ENCODE peak calls at places on chromosomes 2 and 18, in seven cellular contexts. H, P, J, V, Y, B and W are unnamed samples.

GRCh38 chr2:38164881-38165280 is 88.9 kb upstream of the CYP1B1 start:
- DNase-seq in V (no peak), Y (no peak), H (no peak), P (no peak), J (no peak), B (no peak), W (no peak)

GRCh38 chr18:28127228-28127627 is 49.7 kb downstream of the CDH2 start:
- DNase-seq in Y (no peak), J (no peak), B (no peak), H (no peak), V (no peak), P (no peak), W (no peak)

GRCh38 chr2:142675398-142675797 is 202.1 kb upstream of the KYNU start:
- DNase-seq in B (peak; percentile 20), J (no peak), H (peak; percentile 9), Y (no peak), P (no peak), V (no peak), W (no peak)

GRCh38 chr2:69594341-69594740 is 49.2 kb downstream of the AAK1 start:
- DNase-seq in H (peak; percentile 31), B (peak; percentile 67), J (no peak), V (no peak), Y (no peak), P (no peak), W (peak; percentile 52)

GRCh38 chr2:8511868-8512612 is 169.8 kb upstream of the ID2 start:
- DNase-seq in Y (no peak), H (peak; percentile 8), P (no peak), B (peak; percentile 66), J (peak; percentile 72), V (no peak), W (peak; percentile 16)

GRCh38 chr2:27312152-27312551 is 3.9 kb upstream of the UCN start:
- DNase-seq in B (no peak), J (no peak), H (no peak), V (no peak), Y (no peak), P (no peak), W (no peak)

GRCh38 chr2:21467910-21468309 is 344.1 kb downstream of the TDRD15 start:
- DNase-seq in B (peak; percentile 76), H (peak; percentile 8), V (no peak), P (no peak), Y (no peak), J (no peak), W (no peak)

GRCh38 chr2:218607436-218608115 is at the start of gene PLCD4:
- DNase-seq in B (peak; percentile 66), H (peak; percentile 75), V (no peak), P (peak; percentile 80), Y (no peak), J (no peak), W (peak; percentile 69)

GRCh38 chr2:127064642-127065250 is 42.2 kb downstream of the BIN1 start:
- DNase-seq in P (no peak), V (peak; percentile 87), Y (peak; percentile 20), B (peak; percentile 91), J (peak; percentile 99), H (peak; percentile 97), W (peak; percentile 92)

GRCh38 chr18:6054443-6054842 is 159.1 kb upstream of the TMEM200C start:
- DNase-seq in P (no peak), B (no peak), J (no peak), H (no peak), V (no peak), Y (no peak), W (no peak)

GRCh38 chr2:191321861-191322662 is 76.9 kb downstream of the MYO1B start:
- DNase-seq in B (peak; percentile 77), V (peak; percentile 21), P (no peak), H (peak; percentile 84), Y (no peak), J (peak; percentile 64), W (peak; percentile 39)

GRCh38 chr2:144349674-144350073 is 170.2 kb downstream of the ZEB2 start:
- DNase-seq in V (no peak), H (no peak), B (no peak), Y (no peak), J (no peak), P (no peak), W (no peak)

GRCh38 chr2:221676566-221677172 is 104.6 kb upstream of the EPHA4 start:
- DNase-seq in J (no peak), B (no peak), V (no peak), P (no peak), H (no peak), Y (no peak), W (no peak)

GRCh38 chr2:14517731-14518130 is 114.8 kb upstream of the LRATD1 start:
- DNase-seq in Y (no peak), J (no peak), V (no peak), P (no peak), H (no peak), B (no peak), W (no peak)

GRCh38 chr2:240247241-240247867 is 106.9 kb upstream of the OTOS start:
- DNase-seq in Y (no peak), J (no peak), P (no peak), H (no peak), V (no peak), B (no peak), W (no peak)

GRCh38 chr2:6645672-6646071 is 220.0 kb downstream of the CMPK2 start:
- DNase-seq in P (no peak), J (no peak), V (no peak), Y (no peak), H (no peak), B (no peak), W (no peak)

GRCh38 chr2:236679906-236680305 is 110.3 kb downstream of the ACKR3 start:
- DNase-seq in Y (no peak), J (no peak), P (no peak), B (peak; percentile 26), H (no peak), V (no peak), W (no peak)

GRCh38 chr2:65437392-65438135 is 5.2 kb upstream of the SPRED2 start:
- DNase-seq in Y (no peak), P (no peak), B (no peak), J (peak; percentile 68), H (no peak), V (no peak), W (no peak)

GRCh38 chr18:36650906-36651305 is 177.9 kb downstream of the TPGS2 start:
- DNase-seq in P (no peak), Y (no peak), H (no peak), V (no peak), B (no peak), J (no peak), W (no peak)

GRCh38 chr2:3098231-3098630 is 279.4 kb downstream of the EIPR1 start:
- DNase-seq in J (no peak), P (no peak), Y (no peak), V (no peak), B (no peak), H (no peak), W (no peak)

GRCh38 chr2:27973592-27973991 is 83.1 kb downstream of the BABAM2 start:
- DNase-seq in J (no peak), Y (no peak), P (no peak), H (no peak), B (peak; percentile 66), V (no peak), W (peak; percentile 34)

GRCh38 chr2:84969511-84970265 is 1.3 kb upstream of the KCMF1 start:
- DNase-seq in P (no peak), H (peak; percentile 49), B (peak; percentile 54), Y (peak; percentile 19), J (peak; percentile 71), V (no peak), W (peak; percentile 38)

GRCh38 chr2:46518848-46519247 is 39.5 kb downstream of the TMEM247 start:
- DNase-seq in H (no peak), J (no peak), B (no peak), Y (no peak), P (no peak), V (no peak), W (no peak)

GRCh38 chr2:236503100-236503499 is 66.5 kb upstream of the ACKR3 start:
- DNase-seq in V (no peak), Y (no peak), B (peak; percentile 12), P (no peak), H (no peak), J (no peak), W (no peak)

GRCh38 chr18:35811896-35812295 is 160.6 kb upstream of the RMP24 start:
- DNase-seq in V (no peak), P (no peak), H (peak; percentile 7), B (no peak), J (peak; percentile 53), Y (no peak), W (no peak)

GRCh38 chr2:42117182-42117579 is 52.0 kb upstream of the EML4 start:
- DNase-seq in Y (no peak), H (no peak), B (no peak), P (no peak), V (no peak), J (no peak), W (no peak)

GRCh38 chr2:232588680-232589585 is 38.4 kb downstream of the EIF4E2 start:
- DNase-seq in B (peak; percentile 60), P (peak; percentile 16), H (peak; percentile 64), Y (no peak), V (no peak), J (no peak), W (peak; percentile 83)

GRCh38 chr2:148967056-148967455 is 71.4 kb upstream of the LYPD6B start:
- DNase-seq in B (no peak), V (no peak), Y (no peak), H (no peak), J (no peak), P (no peak), W (no peak)

GRCh38 chr2:221771297-221771696 is 199.2 kb upstream of the EPHA4 start:
- DNase-seq in Y (no peak), J (no peak), V (no peak), H (no peak), B (no peak), P (no peak), W (no peak)

GRCh38 chr2:68594674-68595492 is 48.5 kb upstream of the PROKR1 start:
- DNase-seq in P (no peak), B (peak; percentile 71), Y (peak; percentile 27), V (peak; percentile 31), J (peak; percentile 67), H (peak; percentile 68), W (peak; percentile 53)